ENCODE peak calls at places on chromosome 16, in eight cellular contexts. One of them, this sample, is unnamed.

GRCh38 chr16:30526137-30526822 is at the start of gene ZNF768:
- DNase-seq in stimulated activated CD4-positive, alpha-beta T cell treated with anti-CD3 and anti-CD28 coated beads, Interleukin-1b, Interleukin-23, amount 100 ng/mL, for 4 hours: peak
- DNase-seq in effector memory CD4-positive, alpha-beta T cell: no peak
- DNase-seq in BJ: no peak
- DNase-seq in CD8-positive, alpha-beta T cell: peak
- DNase-seq in COR-L47: no peak
- DNase-seq in IMR-90: no peak
- DNase-seq in HTR-8/SVneo: peak
- DNase-seq in this sample: no peak

GRCh38 chr16:58458634-58459343 is 41.2 kb upstream of the NDRG4 start:
- DNase-seq in HTR-8/SVneo: no peak
- DNase-seq in BJ: no peak
- DNase-seq in CD8-positive, alpha-beta T cell: no peak
- DNase-seq in IMR-90: no peak
- DNase-seq in effector memory CD4-positive, alpha-beta T cell: no peak
- DNase-seq in COR-L47: no peak
- DNase-seq in stimulated activated CD4-positive, alpha-beta T cell treated with anti-CD3 and anti-CD28 coated beads, Interleukin-1b, Interleukin-23, amount 100 ng/mL, for 4 hours: no peak
- DNase-seq in this sample: no peak

GRCh38 chr16:47037396-47037745 is 63.9 kb upstream of the DNAJA2 start:
- DNase-seq in COR-L47: no peak
- DNase-seq in HTR-8/SVneo: peak
- DNase-seq in CD8-positive, alpha-beta T cell: no peak
- DNase-seq in effector memory CD4-positive, alpha-beta T cell: no peak
- DNase-seq in IMR-90: no peak
- DNase-seq in stimulated activated CD4-positive, alpha-beta T cell treated with anti-CD3 and anti-CD28 coated beads, Interleukin-1b, Interleukin-23, amount 100 ng/mL, for 4 hours: peak
- DNase-seq in BJ: no peak
- DNase-seq in this sample: no peak

GRCh38 chr16:55542459-55543082 is 23.9 kb upstream of the CAPNS2 start:
- DNase-seq in CD8-positive, alpha-beta T cell: no peak
- DNase-seq in IMR-90: peak
- DNase-seq in HTR-8/SVneo: peak
- DNase-seq in BJ: peak
- DNase-seq in stimulated activated CD4-positive, alpha-beta T cell treated with anti-CD3 and anti-CD28 coated beads, Interleukin-1b, Interleukin-23, amount 100 ng/mL, for 4 hours: no peak
- DNase-seq in effector memory CD4-positive, alpha-beta T cell: no peak
- DNase-seq in COR-L47: no peak
- DNase-seq in this sample: no peak

GRCh38 chr16:49014300-49015188 is 267.1 kb downstream of the CBLN1 start:
- DNase-seq in HTR-8/SVneo: no peak
- DNase-seq in BJ: no peak
- DNase-seq in IMR-90: no peak
- DNase-seq in stimulated activated CD4-positive, alpha-beta T cell treated with anti-CD3 and anti-CD28 coated beads, Interleukin-1b, Interleukin-23, amount 100 ng/mL, for 4 hours: no peak
- DNase-seq in effector memory CD4-positive, alpha-beta T cell: no peak
- DNase-seq in CD8-positive, alpha-beta T cell: no peak
- DNase-seq in COR-L47: no peak
- DNase-seq in this sample: peak

GRCh38 chr16:28308794-28309535 is 16.6 kb downstream of the SBK1 start:
- DNase-seq in HTR-8/SVneo: no peak
- DNase-seq in COR-L47: no peak
- DNase-seq in CD8-positive, alpha-beta T cell: no peak
- DNase-seq in BJ: no peak
- DNase-seq in IMR-90: no peak
- DNase-seq in stimulated activated CD4-positive, alpha-beta T cell treated with anti-CD3 and anti-CD28 coated beads, Interleukin-1b, Interleukin-23, amount 100 ng/mL, for 4 hours: no peak
- DNase-seq in effector memory CD4-positive, alpha-beta T cell: no peak
- DNase-seq in this sample: no peak

GRCh38 chr16:80084163-80084562 is 456.6 kb upstream of the DYNLRB2 start:
- DNase-seq in BJ: no peak
- DNase-seq in COR-L47: no peak
- DNase-seq in CD8-positive, alpha-beta T cell: no peak
- DNase-seq in HTR-8/SVneo: no peak
- DNase-seq in IMR-90: no peak
- DNase-seq in stimulated activated CD4-positive, alpha-beta T cell treated with anti-CD3 and anti-CD28 coated beads, Interleukin-1b, Interleukin-23, amount 100 ng/mL, for 4 hours: no peak
- DNase-seq in effector memory CD4-positive, alpha-beta T cell: no peak
- DNase-seq in this sample: no peak

GRCh38 chr16:73063284-73063733 is 15.4 kb upstream of the ZFHX3 start:
- DNase-seq in BJ: no peak
- DNase-seq in stimulated activated CD4-positive, alpha-beta T cell treated with anti-CD3 and anti-CD28 coated beads, Interleukin-1b, Interleukin-23, amount 100 ng/mL, for 4 hours: no peak
- DNase-seq in COR-L47: no peak
- DNase-seq in IMR-90: no peak
- DNase-seq in effector memory CD4-positive, alpha-beta T cell: no peak
- DNase-seq in HTR-8/SVneo: no peak
- DNase-seq in CD8-positive, alpha-beta T cell: no peak
- DNase-seq in this sample: no peak

GRCh38 chr16:23679274-23679985 is 741 bp downstream of the PLK1 start:
- DNase-seq in COR-L47: peak
- DNase-seq in CD8-positive, alpha-beta T cell: no peak
- DNase-seq in effector memory CD4-positive, alpha-beta T cell: no peak
- DNase-seq in BJ: no peak
- DNase-seq in stimulated activated CD4-positive, alpha-beta T cell treated with anti-CD3 and anti-CD28 coated beads, Interleukin-1b, Interleukin-23, amount 100 ng/mL, for 4 hours: no peak
- DNase-seq in IMR-90: peak
- DNase-seq in HTR-8/SVneo: peak
- DNase-seq in this sample: no peak

GRCh38 chr16:82735176-82735575 is 108.4 kb downstream of the CDH13 start:
- DNase-seq in effector memory CD4-positive, alpha-beta T cell: no peak
- DNase-seq in CD8-positive, alpha-beta T cell: no peak
- DNase-seq in BJ: no peak
- DNase-seq in HTR-8/SVneo: no peak
- DNase-seq in stimulated activated CD4-positive, alpha-beta T cell treated with anti-CD3 and anti-CD28 coated beads, Interleukin-1b, Interleukin-23, amount 100 ng/mL, for 4 hours: no peak
- DNase-seq in IMR-90: no peak
- DNase-seq in COR-L47: no peak
- DNase-seq in this sample: no peak

GRCh38 chr16:85528528-85529387 is 84.4 kb upstream of the GSE1 start:
- DNase-seq in IMR-90: no peak
- DNase-seq in effector memory CD4-positive, alpha-beta T cell: no peak
- DNase-seq in HTR-8/SVneo: no peak
- DNase-seq in BJ: no peak
- DNase-seq in COR-L47: no peak
- DNase-seq in stimulated activated CD4-positive, alpha-beta T cell treated with anti-CD3 and anti-CD28 coated beads, Interleukin-1b, Interleukin-23, amount 100 ng/mL, for 4 hours: no peak
- DNase-seq in CD8-positive, alpha-beta T cell: peak
- DNase-seq in this sample: no peak

GRCh38 chr16:15682105-15682570 is 32.1 kb downstream of the NDE1 start:
- DNase-seq in CD8-positive, alpha-beta T cell: no peak
- DNase-seq in stimulated activated CD4-positive, alpha-beta T cell treated with anti-CD3 and anti-CD28 coated beads, Interleukin-1b, Interleukin-23, amount 100 ng/mL, for 4 hours: peak
- DNase-seq in BJ: no peak
- DNase-seq in HTR-8/SVneo: peak
- DNase-seq in COR-L47: peak
- DNase-seq in effector memory CD4-positive, alpha-beta T cell: no peak
- DNase-seq in IMR-90: peak
- DNase-seq in this sample: no peak

GRCh38 chr16:67279296-67280089 is at the start of gene PLEKHG4:
- DNase-seq in HTR-8/SVneo: no peak
- DNase-seq in effector memory CD4-positive, alpha-beta T cell: peak
- DNase-seq in CD8-positive, alpha-beta T cell: peak
- DNase-seq in IMR-90: peak
- DNase-seq in stimulated activated CD4-positive, alpha-beta T cell treated with anti-CD3 and anti-CD28 coated beads, Interleukin-1b, Interleukin-23, amount 100 ng/mL, for 4 hours: peak
- DNase-seq in COR-L47: peak
- DNase-seq in BJ: no peak
- DNase-seq in this sample: no peak

GRCh38 chr16:11916524-11917285 is 949 bp upstream of the GSPT1 start:
- DNase-seq in IMR-90: peak
- DNase-seq in BJ: no peak
- DNase-seq in effector memory CD4-positive, alpha-beta T cell: no peak
- DNase-seq in COR-L47: no peak
- DNase-seq in CD8-positive, alpha-beta T cell: no peak
- DNase-seq in HTR-8/SVneo: peak
- DNase-seq in stimulated activated CD4-positive, alpha-beta T cell treated with anti-CD3 and anti-CD28 coated beads, Interleukin-1b, Interleukin-23, amount 100 ng/mL, for 4 hours: no peak
- DNase-seq in this sample: no peak

GRCh38 chr16:27625050-27625697 is 75.2 kb downstream of the KATNIP start:
- DNase-seq in stimulated activated CD4-positive, alpha-beta T cell treated with anti-CD3 and anti-CD28 coated beads, Interleukin-1b, Interleukin-23, amount 100 ng/mL, for 4 hours: no peak
- DNase-seq in HTR-8/SVneo: no peak
- DNase-seq in effector memory CD4-positive, alpha-beta T cell: no peak
- DNase-seq in CD8-positive, alpha-beta T cell: no peak
- DNase-seq in COR-L47: no peak
- DNase-seq in BJ: no peak
- DNase-seq in IMR-90: peak
- DNase-seq in this sample: no peak

GRCh38 chr16:81029930-81030604 is 5.6 kb upstream of the ATMIN start:
- DNase-seq in CD8-positive, alpha-beta T cell: no peak
- DNase-seq in effector memory CD4-positive, alpha-beta T cell: no peak
- DNase-seq in stimulated activated CD4-positive, alpha-beta T cell treated with anti-CD3 and anti-CD28 coated beads, Interleukin-1b, Interleukin-23, amount 100 ng/mL, for 4 hours: no peak
- DNase-seq in BJ: no peak
- DNase-seq in COR-L47: no peak
- DNase-seq in IMR-90: no peak
- DNase-seq in HTR-8/SVneo: no peak
- DNase-seq in this sample: no peak

GRCh38 chr16:56289862-56290261 is 98.6 kb downstream of the GNAO1 start:
- DNase-seq in BJ: no peak
- DNase-seq in stimulated activated CD4-positive, alpha-beta T cell treated with anti-CD3 and anti-CD28 coated beads, Interleukin-1b, Interleukin-23, amount 100 ng/mL, for 4 hours: no peak
- DNase-seq in CD8-positive, alpha-beta T cell: no peak
- DNase-seq in effector memory CD4-positive, alpha-beta T cell: no peak
- DNase-seq in IMR-90: no peak
- DNase-seq in COR-L47: no peak
- DNase-seq in HTR-8/SVneo: no peak
- DNase-seq in this sample: no peak

GRCh38 chr16:89842471-89843408 is 14.5 kb downstream of the SPIRE2 start:
- DNase-seq in HTR-8/SVneo: peak
- DNase-seq in IMR-90: peak
- DNase-seq in effector memory CD4-positive, alpha-beta T cell: no peak
- DNase-seq in CD8-positive, alpha-beta T cell: no peak
- DNase-seq in BJ: peak
- DNase-seq in stimulated activated CD4-positive, alpha-beta T cell treated with anti-CD3 and anti-CD28 coated beads, Interleukin-1b, Interleukin-23, amount 100 ng/mL, for 4 hours: no peak
- DNase-seq in COR-L47: no peak
- DNase-seq in this sample: no peak

GRCh38 chr16:84307209-84307954 is 12.7 kb downstream of the WFDC1 start:
- DNase-seq in effector memory CD4-positive, alpha-beta T cell: no peak
- DNase-seq in BJ: no peak
- DNase-seq in HTR-8/SVneo: no peak
- DNase-seq in COR-L47: no peak
- DNase-seq in CD8-positive, alpha-beta T cell: no peak
- DNase-seq in IMR-90: no peak
- DNase-seq in stimulated activated CD4-positive, alpha-beta T cell treated with anti-CD3 and anti-CD28 coated beads, Interleukin-1b, Interleukin-23, amount 100 ng/mL, for 4 hours: no peak
- DNase-seq in this sample: no peak

GRCh38 chr16:19878760-19879159 is 5.9 kb downstream of the GPRC5B start:
- DNase-seq in BJ: no peak
- DNase-seq in CD8-positive, alpha-beta T cell: no peak
- DNase-seq in effector memory CD4-positive, alpha-beta T cell: no peak
- DNase-seq in stimulated activated CD4-positive, alpha-beta T cell treated with anti-CD3 and anti-CD28 coated beads, Interleukin-1b, Interleukin-23, amount 100 ng/mL, for 4 hours: no peak
- DNase-seq in IMR-90: no peak
- DNase-seq in HTR-8/SVneo: no peak
- DNase-seq in COR-L47: no peak
- DNase-seq in this sample: no peak